ENCODE peak calls at places on chromosomes 12 and 14, in five cellular contexts. W is HCT116, I is Panc1, X is upper lobe of left lung, Y is GM12878. L is an unnamed sample.

GRCh38 chr12:89856431-89856830 is 147.8 kb upstream of the ATP2B1 start:
- ATAC-seq in X (peak), W (no peak), Y (peak), I (no peak), L (no peak)

GRCh38 chr12:50514526-50515276 is 9.9 kb downstream of the DIP2B start:
- ATAC-seq in X (no peak), W (no peak), Y (peak), I (no peak), L (no peak)

GRCh38 chr14:99819514-99819913 is 26.3 kb downstream of the EML1 start:
- ATAC-seq in W (no peak), I (no peak), X (no peak), Y (no peak), L (no peak)

GRCh38 chr14:89327771-89328212 is 89.2 kb downstream of the FOXN3 start:
- ATAC-seq in X (no peak), Y (no peak), I (no peak), W (no peak), L (no peak)

GRCh38 chr12:96466939-96467751 is 22.2 kb upstream of the CFAP54 start:
- ATAC-seq in I (peak), Y (no peak), W (no peak), X (no peak), L (no peak)

GRCh38 chr14:42112108-42112507 is 505.4 kb downstream of the LRFN5 start:
- ATAC-seq in X (no peak), Y (no peak), I (no peak), W (no peak), L (no peak)

GRCh38 chr14:54590481-54590880 is 23.6 kb downstream of the SAMD4A start:
- ATAC-seq in Y (no peak), X (no peak), I (no peak), W (no peak), L (no peak)

GRCh38 chr14:101499513-101499912 is 61.8 kb upstream of the DIO3 start:
- ATAC-seq in I (no peak), Y (no peak), X (no peak), W (no peak), L (no peak)

GRCh38 chr12:47882796-47883546 is 21.8 kb downstream of the VDR start:
- ATAC-seq in Y (peak), I (peak), X (peak), W (no peak), L (no peak)

GRCh38 chr12:4975574-4975973 is 65.9 kb downstream of the KCNA1 start:
- ATAC-seq in I (no peak), W (no peak), Y (no peak), X (peak), L (no peak)

GRCh38 chr12:68636268-68636667 is 25.6 kb downstream of the RAP1B start:
- ATAC-seq in I (peak), X (peak), Y (no peak), W (no peak), L (no peak)

GRCh38 chr14:89466939-89467338 is 49.9 kb upstream of the FOXN3 start:
- ATAC-seq in W (no peak), X (peak), I (no peak), Y (no peak), L (peak)

GRCh38 chr14:20295067-20295466 is 10.7 kb downstream of the TTC5 start:
- ATAC-seq in Y (peak), W (no peak), X (no peak), I (no peak), L (no peak)

GRCh38 chr12:111228916-111229666 is 139.8 kb downstream of the PHETA1 start:
- ATAC-seq in X (no peak), W (no peak), Y (no peak), I (no peak), L (no peak)

GRCh38 chr12:89450922-89451321 is 73.7 kb downstream of the GALNT4 start:
- ATAC-seq in I (no peak), Y (no peak), X (no peak), W (no peak), L (no peak)

GRCh38 chr14:66288511-66288910 is 197.7 kb upstream of the CCDC196 start:
- ATAC-seq in W (no peak), I (no peak), X (no peak), Y (no peak), L (no peak)

GRCh38 chr14:56811596-56812363 is 1.5 kb upstream of the OTX2 start:
- ATAC-seq in X (no peak), W (no peak), Y (no peak), I (no peak), L (no peak)

GRCh38 chr14:73718742-73719251 is 4.6 kb upstream of the PNMA1 start:
- ATAC-seq in W (no peak), I (no peak), Y (no peak), X (no peak), L (peak)

GRCh38 chr12:75551477-75551876 is 40.1 kb upstream of the KRR1 start:
- ATAC-seq in W (no peak), I (no peak), Y (no peak), X (no peak), L (no peak)

GRCh38 chr12:75548879-75549278 is 37.5 kb upstream of the KRR1 start:
- ATAC-seq in Y (no peak), I (no peak), W (no peak), X (no peak), L (no peak)

GRCh38 chr12:75550906-75551305 is 39.5 kb upstream of the KRR1 start:
- ATAC-seq in X (no peak), I (no peak), W (no peak), Y (no peak), L (no peak)

GRCh38 chr12:75549989-75550388 is 38.6 kb upstream of the KRR1 start:
- ATAC-seq in I (no peak), X (no peak), W (no peak), Y (no peak), L (no peak)

DNA sequence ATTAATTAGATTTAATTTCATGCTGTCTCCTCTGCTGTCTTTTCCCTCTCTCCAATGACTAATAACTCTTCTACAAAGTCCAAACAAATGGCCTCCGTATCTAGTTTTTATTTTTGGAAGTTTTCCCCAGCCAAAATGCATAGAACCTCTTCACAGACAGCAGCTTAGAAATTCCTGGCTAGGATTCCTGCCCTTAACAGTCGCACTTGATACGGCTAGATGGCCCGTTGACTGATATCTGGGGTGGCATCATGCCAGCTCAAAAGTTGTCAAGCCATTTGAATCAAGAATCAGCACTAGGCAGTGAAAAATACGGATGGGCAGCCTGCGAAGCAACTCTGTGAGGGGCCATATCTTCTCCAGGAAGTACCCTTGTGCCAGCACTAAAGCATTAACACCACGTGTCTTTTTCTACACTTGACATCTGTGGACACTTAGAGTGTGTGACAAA is 39.0 kb upstream of the KRR1 start:
- ATAC-seq in I (no peak), X (no peak), Y (no peak), W (no peak), L (no peak)
- H3K4me3 ChIP-seq in I (no peak), X (no peak), Y (no peak), W (no peak), L (no peak)

GRCh38 chr14:75521415-75522199 is 662 bp upstream of the BATF start:
- ATAC-seq in X (no peak), I (no peak), W (no peak), Y (peak), L (no peak)
- TF ChIP-seq POLR2AphosphoS5 in X (no peak), I (no peak), W (no peak), Y (no peak), L (no peak)

DNA sequence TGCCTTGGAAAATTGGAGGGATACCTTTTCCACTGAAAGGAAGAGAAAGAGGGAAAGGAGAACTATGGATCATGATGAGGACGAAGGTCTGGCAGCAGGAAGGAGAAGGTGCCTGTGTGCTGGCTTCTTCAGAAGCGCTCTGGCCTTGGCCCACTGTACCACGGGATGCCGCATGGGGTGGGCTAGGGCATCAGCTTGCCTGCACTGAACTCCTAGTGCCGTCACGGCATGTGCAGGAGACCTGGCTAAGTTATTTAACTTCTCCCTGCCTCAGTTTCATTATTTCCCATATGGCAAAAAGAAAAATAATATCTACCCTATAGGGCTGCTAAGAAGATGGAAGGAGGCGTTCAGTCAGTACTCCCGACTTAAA is 28.1 kb downstream of the FBXO21 start:
- ATAC-seq in I (no peak), W (no peak), X (no peak), Y (no peak), L (no peak)
- H3K4me3 ChIP-seq in I (no peak), W (no peak), X (no peak), Y (no peak), L (no peak)

DNA sequence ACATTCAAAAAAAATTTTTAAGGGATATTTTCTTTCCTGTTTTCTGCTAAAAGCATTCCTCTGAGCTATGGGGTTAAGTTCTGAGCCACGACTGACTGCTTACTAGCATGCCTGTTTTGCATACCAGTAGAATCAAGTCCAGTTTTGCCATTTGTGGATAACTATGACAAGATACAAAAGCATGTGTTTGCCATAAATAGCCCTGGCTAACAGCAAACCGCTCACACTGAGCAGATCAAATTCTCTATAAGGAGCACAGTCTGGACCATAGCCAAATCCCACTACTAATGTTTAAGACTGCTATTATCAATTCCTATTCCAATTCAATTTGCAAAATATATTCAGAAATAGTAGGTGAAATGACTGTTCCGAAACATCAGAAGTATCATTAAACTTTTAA is 3.2 kb downstream of the CFL2 start:
- ATAC-seq in Y (peak), I (no peak), W (no peak), X (no peak), L (no peak)
- TF ChIP-seq POLR2AphosphoS5 in Y (peak), I (no peak), W (no peak), X (no peak), L (peak)

GRCh38 chr12:6376965-6377666 is 1.8 kb upstream of the SCNN1A start:
- ATAC-seq in Y (peak), I (no peak), X (no peak), W (no peak), L (no peak)
- H3K4me3 ChIP-seq in Y (no peak), I (no peak), X (peak), W (peak), L (no peak)

GRCh38 chr12:6195665-6196535 is 4.3 kb upstream of the CD9 start:
- ATAC-seq in I (peak), X (peak), W (peak), Y (peak), L (peak)
- TF ChIP-seq POLR2AphosphoS5 in I (no peak), X (peak), W (peak), Y (no peak), L (peak)

GRCh38 chr12:124747426-124748161 is 116.1 kb downstream of the SCARB1 start:
- ATAC-seq in W (peak), X (no peak), I (peak), Y (peak), L (no peak)

GRCh38 chr12:124744659-124745467 is 118.8 kb downstream of the SCARB1 start:
- ATAC-seq in I (no peak), W (peak), X (no peak), Y (peak), L (no peak)

GRCh38 chr12:124746649-124747425 is 116.8 kb downstream of the SCARB1 start:
- ATAC-seq in X (no peak), Y (no peak), W (no peak), I (no peak), L (no peak)

GRCh38 chr12:124745468-124745890 is 118.2 kb downstream of the SCARB1 start:
- ATAC-seq in Y (no peak), W (no peak), I (no peak), X (no peak), L (no peak)

DNA sequence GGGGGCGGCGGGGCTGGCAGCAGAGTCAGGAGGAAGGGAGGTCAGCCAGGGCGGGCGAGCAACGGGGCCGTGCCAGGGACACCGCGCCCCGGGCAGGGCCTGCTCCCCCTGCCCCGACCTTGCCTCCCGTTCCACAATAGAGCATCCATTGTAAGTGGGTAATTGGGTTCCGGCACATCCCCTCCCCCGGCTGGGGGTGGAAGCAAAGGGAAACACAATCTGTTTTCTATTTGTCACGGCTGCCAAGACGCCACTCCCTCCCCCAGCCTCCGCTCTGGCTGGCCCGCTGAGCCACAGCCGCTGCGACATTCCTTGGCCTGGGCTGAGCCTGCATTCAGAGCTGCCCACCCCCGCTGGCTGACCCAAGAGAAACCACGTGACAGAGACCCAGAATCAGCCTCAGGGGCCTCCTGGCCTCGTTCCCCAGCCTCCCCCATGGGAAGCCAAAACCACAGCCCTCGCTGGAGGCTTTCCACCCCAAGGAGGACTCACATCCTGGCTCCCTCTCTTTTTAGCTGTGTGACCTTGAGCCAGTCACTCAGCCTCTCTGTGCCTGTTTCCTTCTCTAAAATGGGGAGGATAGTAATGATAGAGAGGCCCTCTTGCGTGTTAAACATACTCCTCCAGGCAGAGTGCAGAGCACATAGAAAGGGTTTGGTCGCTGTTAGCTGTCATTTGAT is 117.6 kb downstream of the SCARB1 start:
- ATAC-seq in X (peak), Y (peak), I (peak), W (peak), L (peak)
- H3K4me3 ChIP-seq in X (no peak), Y (no peak), I (peak), W (peak), L (peak)

GRCh38 chr12:12505544-12506501 is 56.8 kb downstream of the DUSP16 start:
- ATAC-seq in W (no peak), I (no peak), Y (peak), X (peak), L (peak)
- TF ChIP-seq POLR2AphosphoS5 in W (no peak), I (no peak), Y (peak), X (peak), L (peak)

DNA sequence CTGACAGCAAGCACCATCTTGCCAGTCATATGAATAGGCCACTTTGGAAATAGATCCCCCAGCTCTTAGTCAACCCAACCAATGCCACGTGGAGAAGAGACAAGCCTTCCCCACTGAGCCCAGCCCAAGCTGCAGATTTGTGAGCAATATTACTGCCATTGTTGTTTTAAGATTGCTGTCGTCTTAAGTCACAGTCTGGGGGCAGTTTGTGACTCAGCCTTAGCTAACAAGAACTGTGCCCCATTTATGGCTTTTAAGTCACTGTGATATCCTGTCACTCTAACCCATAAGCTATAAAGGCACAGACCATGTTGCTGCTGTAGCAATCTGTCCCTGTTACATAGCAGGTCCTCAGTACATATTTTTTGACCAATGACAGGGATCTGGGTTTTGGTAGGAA is 464.2 kb downstream of the MED13L start:
- ATAC-seq in I (no peak), W (peak), Y (no peak), X (no peak), L (no peak)
- H3K4me3 ChIP-seq in I (no peak), W (no peak), Y (no peak), X (no peak), L (no peak)

GRCh38 chr12:93723568-93723930 is 46.4 kb downstream of the CRADD start:
- ATAC-seq in W (no peak), X (no peak), Y (no peak), I (no peak), L (no peak)

GRCh38 chr12:93729934-93730333 is 52.8 kb downstream of the CRADD start:
- ATAC-seq in W (no peak), I (no peak), X (no peak), Y (no peak), L (no peak)

GRCh38 chr12:93727911-93728310 is 50.7 kb downstream of the CRADD start:
- ATAC-seq in I (no peak), X (no peak), W (no peak), Y (no peak), L (no peak)

GRCh38 chr12:93725531-93725930 is 48.4 kb downstream of the CRADD start:
- ATAC-seq in W (no peak), X (no peak), I (no peak), Y (no peak), L (no peak)

DNA sequence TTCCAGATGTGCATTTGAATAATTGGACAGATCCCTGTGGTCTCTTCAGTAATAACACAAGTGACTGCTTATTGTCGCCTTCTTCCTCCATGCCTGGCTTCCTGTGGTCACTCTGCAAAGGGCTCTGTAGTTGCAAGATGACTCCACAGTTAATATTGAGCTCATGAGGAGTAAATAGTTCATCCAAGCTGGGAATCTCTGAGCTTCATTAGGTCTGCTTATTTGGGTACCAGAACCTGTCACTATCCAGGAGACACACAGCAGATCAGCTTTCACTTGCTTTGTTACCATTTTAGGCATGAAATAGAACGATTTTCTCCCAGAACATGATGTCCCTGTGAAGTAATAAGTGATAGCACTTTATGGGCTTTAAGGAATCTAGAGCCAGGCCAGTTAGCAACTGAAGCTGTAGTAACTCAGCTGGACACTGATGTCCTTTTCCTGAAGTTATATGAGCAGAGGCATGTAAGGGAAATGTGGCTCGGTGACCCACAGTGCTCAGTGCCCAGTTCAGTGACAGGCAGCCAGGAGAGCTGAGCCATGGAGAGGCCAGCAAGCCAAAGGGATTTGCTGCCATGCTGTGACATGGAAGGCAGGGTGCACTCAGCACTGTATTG is 50.1 kb downstream of the CRADD start:
- ATAC-seq in X (no peak), I (peak), W (no peak), Y (peak), L (peak)
- TF ChIP-seq POLR2AphosphoS5 in X (no peak), I (no peak), W (no peak), Y (no peak), L (peak)